ENCODE peak calls at places on chromosomes 6 and 20, in six cellular contexts. J is heart right ventricle, V is cardiac muscle cell, Z is brain microvascular endothelial cell, G is PC-9, M is HL-60. A is an unnamed sample.

GRCh38 chr6:30801950-30802349 is 57.6 kb upstream of the IER3 start:
- DNase-seq in V (no peak), Z (no peak), J (no peak), G (no peak), M (no peak), A (no peak)

GRCh38 chr6:148671952-148672351 is 74.9 kb upstream of the UST start:
- DNase-seq in V (no peak), M (no peak), J (no peak), G (no peak), Z (no peak), A (no peak)

GRCh38 chr6:16752206-16752867 is 8.9 kb downstream of the ATXN1 start:
- DNase-seq in J (no peak), G (peak; percentile 90), Z (peak; percentile 78), V (no peak), M (peak; percentile 80), A (no peak)

GRCh38 chr20:5550738-5551529 is 199.3 kb upstream of the SHLD1 start:
- DNase-seq in Z (no peak), M (no peak), G (no peak), V (peak; percentile 36), J (no peak), A (no peak)

GRCh38 chr20:41424546-41424945 is 57.9 kb upstream of the EMILIN3 start:
- DNase-seq in G (no peak), M (no peak), Z (no peak), J (no peak), V (no peak), A (no peak)

GRCh38 chr20:49282584-49283171 is 4.8 kb upstream of the ZNFX1 start:
- DNase-seq in M (no peak), J (no peak), V (no peak), Z (no peak), G (no peak), A (no peak)

GRCh38 chr6:70395301-70395672 is 18.0 kb upstream of the FAM135A start:
- DNase-seq in V (no peak), M (no peak), Z (no peak), G (no peak), J (no peak), A (no peak)

GRCh38 chr20:15818651-15819071 is 754.6 kb downstream of the KIF16B start:
- DNase-seq in J (no peak), Z (no peak), V (no peak), M (no peak), G (peak; percentile 93), A (no peak)

GRCh38 chr20:58026361-58026760 is 202.1 kb downstream of the ANKRD60 start:
- DNase-seq in Z (no peak), M (no peak), J (no peak), V (no peak), G (no peak), A (no peak)

GRCh38 chr20:14830466-14830865 is 493.1 kb upstream of the FLRT3 start:
- DNase-seq in Z (no peak), J (no peak), G (no peak), M (no peak), V (no peak), A (no peak)

GRCh38 chr6:118905084-118905483 is 11.1 kb downstream of the ASF1A start:
- DNase-seq in V (no peak), J (no peak), Z (no peak), M (no peak), G (no peak), A (no peak)

GRCh38 chr6:140364916-140365315 is 990.5 kb upstream of the CITED2 start:
- DNase-seq in J (no peak), V (no peak), M (no peak), Z (no peak), G (no peak), A (no peak)

GRCh38 chr6:141464490-141464889 is 668.2 kb upstream of the GJE1 start:
- DNase-seq in G (peak; percentile 67), J (no peak), M (no peak), V (no peak), Z (peak; percentile 73), A (no peak)

GRCh38 chr20:25022680-25023079 is 30.1 kb upstream of the APMAP start:
- DNase-seq in G (peak; percentile 80), V (no peak), M (no peak), Z (no peak), J (peak; percentile 49), A (peak; percentile 77)

GRCh38 chr20:62696431-62696957 is 12.1 kb upstream of the NTSR1 start:
- DNase-seq in J (no peak), G (no peak), M (no peak), V (no peak), Z (no peak), A (no peak)

GRCh38 chr6:43298565-43299337 is 691 bp downstream of the SLC22A7 start:
- DNase-seq in G (no peak), M (no peak), Z (no peak), J (no peak), V (no peak), A (no peak)
- H3K4me3 ChIP-seq in G (no peak overlapping the region), M (no peak overlapping the region), Z (no peak overlapping the region), J (no peak overlapping the region), V (no peak overlapping the region), A (no peak overlapping the region)

GRCh38 chr20:9609892-9610502 is 95.6 kb downstream of the LAMP5 start:
- DNase-seq in Z (peak; percentile 70), V (peak; percentile 76), J (no peak), G (peak; percentile 58), M (peak; percentile 56), A (peak; percentile 69)
- TF ChIP-seq CTCF in Z (peak; percentile 59), V (peak; percentile 62), J (peak; percentile 75), G (peak; percentile 88), M (peak; percentile 15), A (peak; percentile 15)

GRCh38 chr6:156870926-156871539 is 93.9 kb downstream of the ARID1B start:
- DNase-seq in Z (no peak), J (no peak), V (no peak), M (no peak), G (no peak), A (no peak)
- H3K27ac ChIP-seq in Z (no peak overlapping the region), J (no peak overlapping the region), V (peak overlapping the region; percentile 89), M (no peak overlapping the region), G (no peak overlapping the region), A (no peak overlapping the region)

GRCh38 chr6:154485784-154486183 is 24.7 kb downstream of the CNKSR3 start:
- DNase-seq in M (no peak), J (no peak), G (no peak), V (no peak), Z (no peak), A (no peak)
- H3K4me3 ChIP-seq in M (no peak overlapping the region), J (no peak overlapping the region), G (no peak overlapping the region), V (no peak overlapping the region), Z (no peak overlapping the region), A (no peak overlapping the region)

GRCh38 chr6:79781916-79782315 is 150.8 kb downstream of the SH3BGRL2 start:
- DNase-seq in V (no peak), M (no peak), J (no peak), G (no peak), Z (no peak), A (no peak)
- TF ChIP-seq CTCF in V (no peak), M (no peak), J (no peak), G (no peak), Z (no peak), A (no peak)

GRCh38 chr6:89575562-89575960 is 63.0 kb downstream of the LYRM2 start:
- DNase-seq in G (no peak), V (no peak), M (no peak), Z (no peak), J (no peak), A (no peak)
- H3K27ac ChIP-seq in G (no peak overlapping the region), V (no peak overlapping the region), M (no peak overlapping the region), Z (no peak overlapping the region), J (no peak overlapping the region), A (no peak overlapping the region)

GRCh38 chr6:136524339-136524935 is 25.8 kb downstream of the MAP7 start:
- DNase-seq in M (no peak), V (no peak), G (no peak), Z (no peak), J (no peak), A (no peak)
- H3K4me3 ChIP-seq in M (no peak overlapping the region), V (no peak overlapping the region), G (no peak overlapping the region), Z (no peak overlapping the region), J (no peak overlapping the region), A (no peak overlapping the region)

GRCh38 chr20:59082077-59082740 is 39.6 kb upstream of the PRELID3B start:
- DNase-seq in M (no peak), Z (no peak), G (peak; percentile 61), J (no peak), V (no peak), A (no peak)
- TF ChIP-seq CTCF in M (peak; percentile 28), Z (peak; percentile 38), G (peak; percentile 42), J (peak; percentile 27), V (peak; percentile 39), A (no peak)

GRCh38 chr6:79544299-79544927 is 7.2 kb upstream of the LCA5 start:
- DNase-seq in J (no peak), Z (peak; percentile 72), G (no peak), M (no peak), V (peak; percentile 10), A (no peak)
- H3K27ac ChIP-seq in J (peak overlapping the region; percentile 68), Z (peak overlapping the region; percentile 98), G (peak overlapping the region; percentile 64), M (no peak overlapping the region), V (peak overlapping the region; percentile 86), A (no peak overlapping the region)